ENCODE peak calls at places on chromosomes 5 and 9, in four cellular contexts. B is H1, J is HepG2, I is HCT116. A is an unnamed sample.

GRCh38 chr9:27538668-27539067 is 9.1 kb upstream of the MOB3B start:
- DNase-seq in B (no peak), J (no peak), I (no peak), A (no peak)

GRCh38 chr9:87270241-87271234 is 227.1 kb upstream of the DAPK1 start:
- DNase-seq in J (no peak), I (no peak), B (no peak), A (no peak)

GRCh38 chr9:129071526-129072131 is 9.3 kb upstream of the DOLPP1 start:
- DNase-seq in B (peak; percentile 66), J (no peak), I (no peak), A (peak; percentile 84)

GRCh38 chr5:73746608-73747007 is 120.6 kb downstream of the ARHGEF28 start:
- DNase-seq in J (peak; percentile 62), B (no peak), I (no peak), A (no peak)

GRCh38 chr5:9284272-9284671 is 261.6 kb downstream of the SEMA5A start:
- DNase-seq in J (no peak), I (no peak), B (no peak), A (no peak)

GRCh38 chr9:103407260-103407659 is 412.1 kb downstream of the CYLC2 start:
- DNase-seq in J (no peak), B (no peak), I (no peak), A (no peak)

GRCh38 chr9:133492061-133493021 is 13.4 kb upstream of the SLC2A6 start:
- DNase-seq in B (no peak), J (no peak), I (no peak), A (no peak)

GRCh38 chr9:1018121-1018520 is 32.0 kb upstream of the DMRT2 start:
- DNase-seq in I (peak; percentile 13), B (no peak), J (peak; percentile 35), A (peak; percentile 13)

GRCh38 chr5:147373328-147373727 is 136.5 kb downstream of the DPYSL3 start:
- DNase-seq in B (no peak), J (no peak), I (no peak), A (no peak)

GRCh38 chr9:107870927-107871720 is 381.6 kb upstream of the KLF4 start:
- DNase-seq in B (no peak), J (no peak), I (no peak), A (no peak)

DNA sequence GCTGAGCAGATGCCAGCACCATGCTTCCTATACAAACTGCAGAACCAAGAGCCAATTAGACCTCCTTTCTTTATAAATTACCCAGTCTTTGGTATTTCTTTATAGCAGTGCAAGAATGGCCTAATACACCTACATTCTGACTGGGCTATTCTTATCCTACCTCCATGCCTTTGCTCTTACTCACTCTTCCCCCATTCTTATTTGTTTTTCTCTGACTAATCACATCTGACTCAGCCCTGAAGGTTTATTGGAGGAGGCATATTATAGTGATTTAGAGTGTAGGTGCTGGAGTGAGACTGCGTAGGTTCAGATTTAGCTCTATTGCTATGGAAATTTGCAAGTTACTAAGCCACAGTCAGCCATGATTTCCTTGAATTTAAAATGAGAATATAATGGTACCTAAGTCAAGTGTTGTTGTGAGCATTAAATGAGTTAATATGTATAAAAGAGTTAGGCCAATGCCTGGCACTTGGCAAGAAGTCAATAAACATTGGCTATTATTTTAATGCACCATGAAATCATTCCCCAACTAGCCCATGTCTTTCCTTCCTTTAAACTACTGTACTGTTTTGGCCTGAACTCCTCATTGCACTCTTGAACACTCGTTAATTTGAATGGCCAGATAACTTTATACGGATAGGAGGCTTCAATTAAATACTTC is 531.2 kb upstream of the ZNF608 start:
- DNase-seq in J (peak; percentile 14), B (no peak), I (peak; percentile 72), A (no peak)
- TF ChIP-seq ZNF274 in J (no peak), B (no peak), I (no peak), A (no peak)

GRCh38 chr5:115685480-115685879 is 59.6 kb upstream of the TMED7 start:
- DNase-seq in I (no peak), J (no peak), B (no peak), A (no peak)

GRCh38 chr5:115686692-115687054 is 60.8 kb upstream of the TMED7 start:
- DNase-seq in B (no peak), J (no peak), I (no peak), A (no peak)

DNA sequence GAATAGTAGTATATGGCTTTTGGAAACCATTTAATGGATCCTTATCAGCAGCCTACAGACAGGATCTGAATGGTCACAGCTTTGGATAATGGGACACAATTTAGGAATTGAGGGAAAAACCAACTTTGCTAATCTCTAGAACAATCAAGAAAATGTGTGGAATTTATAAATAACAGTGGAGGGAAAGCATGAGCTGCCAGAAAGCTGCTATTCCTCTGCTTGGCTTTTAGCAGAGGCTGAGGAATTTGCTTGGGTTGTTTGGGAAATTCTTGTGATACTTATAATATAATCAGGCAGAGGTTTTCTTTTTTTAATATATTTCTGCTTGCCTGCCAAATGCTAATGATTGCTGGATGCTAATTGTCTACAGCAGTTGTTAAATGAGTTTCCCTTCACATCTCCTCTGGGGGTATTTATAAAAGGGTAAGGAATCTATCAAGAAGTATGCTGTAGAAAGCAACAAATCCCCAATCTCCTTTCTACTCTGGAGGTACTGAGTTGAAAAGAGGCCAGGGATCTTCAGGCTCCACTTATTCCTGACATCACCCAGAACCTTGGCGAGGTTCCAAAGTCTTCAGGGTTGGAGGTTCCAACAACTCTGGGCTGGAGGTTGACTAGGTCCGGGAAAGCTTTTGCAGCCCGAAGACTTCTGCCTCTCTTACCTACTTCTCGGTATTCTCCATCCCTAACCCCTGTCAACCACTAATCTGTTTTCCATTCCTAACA is 60.3 kb upstream of the TMED7 start:
- DNase-seq in J (no peak), B (no peak), I (no peak), A (no peak)
- TF ChIP-seq ZNF274 in J (no peak), B (no peak), I (no peak), A (no peak)

GRCh38 chr5:148998174-148998797 is 64.6 kb downstream of the SH3TC2 start:
- DNase-seq in I (peak; percentile 63), J (peak; percentile 38), B (no peak), A (peak; percentile 32)
- TF ChIP-seq ZNF274 in I (no peak), J (no peak), B (no peak), A (no peak)

GRCh38 chr5:18329346-18329745 is 695.1 kb downstream of the TAF11L14 start:
- DNase-seq in I (no peak), B (no peak), J (no peak), A (no peak)
- TF ChIP-seq ZNF274 in I (no peak), B (no peak), J (no peak), A (no peak)

GRCh38 chr9:38380230-38380871 is 12.2 kb upstream of the ALDH1B1 start:
- DNase-seq in J (peak; percentile 32), I (no peak), B (no peak), A (no peak)
- TF ChIP-seq ZNF274 in J (no peak), I (no peak), B (no peak), A (no peak)

GRCh38 chr9:13296972-13297371 is 17.5 kb upstream of the MPDZ start:
- DNase-seq in J (no peak), B (no peak), I (no peak), A (no peak)

GRCh38 chr9:13292158-13292557 is 12.7 kb upstream of the MPDZ start:
- DNase-seq in J (no peak), B (no peak), I (no peak), A (no peak)

GRCh38 chr9:13291718-13292117 is 12.2 kb upstream of the MPDZ start:
- DNase-seq in J (no peak), I (no peak), B (no peak), A (no peak)

GRCh38 chr9:13292782-13293181 is 13.3 kb upstream of the MPDZ start:
- DNase-seq in J (no peak), I (no peak), B (no peak), A (no peak)

DNA sequence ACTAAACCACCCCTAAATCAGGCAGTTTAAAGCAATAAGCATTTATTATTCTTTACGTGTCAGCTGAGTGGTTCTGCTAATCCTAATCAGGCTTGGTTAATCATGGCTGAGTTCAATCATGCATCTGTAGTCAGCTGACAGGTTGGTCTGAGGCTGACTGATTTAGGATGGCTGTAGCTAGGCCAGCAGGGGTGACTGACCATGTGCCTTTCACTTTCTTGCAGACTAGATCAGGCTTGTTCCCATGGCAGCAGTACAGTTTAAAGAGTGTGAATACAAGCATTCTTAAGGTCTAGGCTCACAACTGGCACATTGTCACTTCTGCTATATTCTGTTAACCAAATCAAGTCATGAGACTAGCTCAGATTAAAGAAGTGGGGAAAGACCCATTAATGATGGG is 16.1 kb upstream of the MPDZ start:
- DNase-seq in J (no peak), I (no peak), B (no peak), A (no peak)
- TF ChIP-seq ZNF274 in J (no peak), I (no peak), B (no peak), A (no peak)

DNA sequence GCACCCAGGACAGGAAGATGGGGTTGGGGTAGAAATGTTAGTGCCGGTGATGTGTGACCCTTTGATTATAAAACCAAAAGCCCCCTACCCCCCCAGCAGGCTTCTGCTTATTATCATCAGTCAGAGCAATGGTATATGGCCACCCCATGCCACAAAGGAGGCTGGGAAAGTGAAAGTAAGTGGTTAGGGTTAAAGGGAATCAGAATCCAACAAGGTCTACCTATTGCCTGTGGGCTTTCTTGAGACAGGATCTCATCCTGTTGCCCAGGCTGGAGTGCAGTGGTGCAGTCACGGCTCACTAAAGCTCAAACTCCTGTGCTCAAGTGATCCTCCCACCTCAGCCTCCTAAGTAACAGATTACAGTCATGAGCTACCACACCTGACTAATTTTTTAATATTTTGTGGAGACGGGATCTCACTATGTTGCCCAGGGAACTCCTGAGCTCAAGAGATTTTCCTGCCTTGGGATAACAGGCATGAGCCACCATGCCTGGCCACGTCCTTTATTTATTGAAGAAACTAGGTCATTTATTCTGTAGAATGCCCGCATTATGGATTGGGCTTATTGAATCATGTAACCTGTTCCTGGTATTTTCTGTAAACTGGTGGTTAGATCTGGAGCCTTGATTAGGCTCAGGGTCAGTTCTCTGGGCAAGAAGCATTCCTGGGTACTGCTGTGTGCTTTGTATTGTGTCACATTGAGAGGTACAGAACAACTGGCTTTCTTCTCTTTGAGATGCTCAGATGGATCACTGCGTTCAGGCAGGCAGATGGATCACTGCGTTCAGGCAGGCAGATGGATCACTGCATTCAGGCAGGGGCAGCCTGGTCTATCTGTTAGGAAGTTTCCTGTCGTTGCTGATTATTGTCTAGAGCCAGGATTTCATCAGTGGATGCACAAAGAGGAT is 41.6 kb downstream of the ERGIC1 start:
- DNase-seq in I (no peak), J (no peak), B (no peak), A (no peak)
- TF ChIP-seq ZNF274 in I (no peak), J (no peak), B (no peak), A (no peak)

DNA sequence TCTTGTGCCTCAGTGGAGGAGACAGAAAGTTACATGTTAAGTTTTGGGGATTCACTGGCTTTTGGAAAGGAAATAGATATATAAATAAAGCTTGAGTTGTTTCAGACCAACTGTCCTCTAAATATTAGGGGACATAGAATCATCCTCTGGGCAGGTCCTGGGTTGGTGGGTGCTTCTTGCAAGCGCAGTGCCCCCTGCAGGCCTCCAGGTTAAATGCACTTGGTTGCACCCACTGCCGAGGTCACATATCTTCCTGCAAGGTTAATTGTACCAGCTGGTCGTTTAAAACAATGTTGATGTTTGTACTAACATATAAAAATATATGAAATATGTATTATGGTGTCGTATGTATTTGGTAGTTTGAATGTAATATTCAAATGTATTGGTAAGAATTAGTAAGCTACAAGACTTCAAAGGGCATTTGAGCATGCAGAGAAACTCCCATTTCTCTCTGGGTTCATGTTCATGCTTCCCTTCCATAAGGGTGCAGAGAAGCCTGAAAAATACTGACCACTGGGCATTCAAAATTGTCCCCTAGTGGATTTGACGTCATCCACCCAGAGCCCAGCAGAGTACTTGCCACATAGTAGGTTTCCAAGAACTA is 87.0 kb downstream of the ZNF618 start:
- DNase-seq in B (peak; percentile 31), I (peak; percentile 22), J (peak; percentile 28), A (peak; percentile 65)
- TF ChIP-seq ZNF274 in B (no peak), I (no peak), J (no peak), A (no peak)

A was measured in NT2/D1.